ENCODE peak calls at places on chromosomes 12 and 14, in four cellular contexts. U is colonic mucosa, J is PC-3, Z is HCT116. Y is an unnamed sample.

GRCh38 chr12:55935742-55936151 is 4.8 kb downstream of the DGKA start:
- DNase-seq in U (no peak), J (no peak), Z (no peak), Y (no peak)

GRCh38 chr14:76948213-76948947 is 80.1 kb downstream of the IRF2BPL start:
- DNase-seq in U (peak), J (no peak), Z (no peak), Y (no peak)

GRCh38 chr14:73173092-73173735 is 36.9 kb downstream of the PSEN1 start:
- DNase-seq in U (no peak), J (peak), Z (peak), Y (peak)

GRCh38 chr12:75921687-75922289 is 109.8 kb downstream of the PHLDA1 start:
- DNase-seq in U (peak), J (no peak), Z (no peak), Y (no peak)

GRCh38 chr14:23567186-23568020 is at the start of gene AP1G2:
- DNase-seq in U (peak), J (peak), Z (peak), Y (peak)

GRCh38 chr14:73553845-73554244 is 4.9 kb downstream of the HEATR4 start:
- DNase-seq in U (no peak), J (no peak), Z (no peak), Y (no peak)

GRCh38 chr14:75941030-75941429 is 40.8 kb downstream of the TGFB3 start:
- DNase-seq in U (no peak), J (no peak), Z (no peak), Y (no peak)

GRCh38 chr14:64763801-64764511 is 59.7 kb downstream of the PLEKHG3 start:
- DNase-seq in U (no peak), J (peak), Z (no peak), Y (peak)

GRCh38 chr14:65738339-65738738 is 325.8 kb downstream of the FUT8 start:
- DNase-seq in U (no peak), J (no peak), Z (no peak), Y (no peak)

GRCh38 chr12:79737875-79738718 is 47.3 kb upstream of the PAWR start:
- DNase-seq in U (peak), J (peak), Z (peak), Y (peak)

GRCh38 chr12:117640511-117640910 is 279.1 kb upstream of the NOS1 start:
- DNase-seq in U (no peak), J (no peak), Z (no peak), Y (no peak)

GRCh38 chr14:100791995-100792394 is 33.9 kb upstream of the MEG3 start:
- DNase-seq in U (no peak), J (no peak), Z (no peak), Y (no peak)

GRCh38 chr12:125528300-125528699 is 463.1 kb downstream of the AACS start:
- DNase-seq in U (no peak), J (no peak), Z (no peak), Y (no peak)

GRCh38 chr12:122206976-122207375 is 3.5 kb downstream of the B3GNT4 start:
- DNase-seq in U (no peak), J (no peak), Z (no peak), Y (no peak)

GRCh38 chr14:59251811-59252771 is 63.6 kb downstream of the DAAM1 start:
- DNase-seq in U (no peak), J (no peak), Z (no peak), Y (peak)

GRCh38 chr14:100827140-100827517 is 1.2 kb downstream of the MEG3 start:
- DNase-seq in U (no peak), J (no peak), Z (no peak), Y (peak)

GRCh38 chr14:25945746-25946145 is 652.1 kb downstream of the NOVA1 start:
- DNase-seq in U (no peak), J (no peak), Z (no peak), Y (no peak)

GRCh38 chr12:67333649-67334048 is 64.5 kb downstream of the CAND1 start:
- DNase-seq in U (no peak), J (no peak), Z (no peak), Y (no peak)

GRCh38 chr14:29671034-29671433 is 256.6 kb downstream of the PRKD1 start:
- DNase-seq in U (no peak), J (no peak), Z (no peak), Y (peak)

GRCh38 chr14:75982724-75983358 is 1.0 kb upstream of the TGFB3 start:
- DNase-seq in U (peak), J (no peak), Z (no peak), Y (peak)

GRCh38 chr14:73503648-73504047 is 12.9 kb downstream of the RIOX1 start:
- DNase-seq in U (no peak), J (no peak), Z (no peak), Y (no peak)

GRCh38 chr14:99257673-99258221 is 14.2 kb downstream of the BCL11B start:
- DNase-seq in U (no peak), J (no peak), Z (no peak), Y (no peak)

GRCh38 chr14:23861666-23862065 is 91.9 kb upstream of the DHRS4 start:
- DNase-seq in U (peak), J (no peak), Z (no peak), Y (peak)

GRCh38 chr14:52494444-52494843 is 57.9 kb downstream of the TXNDC16 start:
- DNase-seq in U (no peak), J (no peak), Z (no peak), Y (peak)

GRCh38 chr12:63897931-63898330 is 53.4 kb downstream of the SRGAP1 start:
- DNase-seq in U (no peak), J (no peak), Z (no peak), Y (peak)

GRCh38 chr14:61642246-61642982 is 52.9 kb upstream of the HIF1A start:
- DNase-seq in U (peak), J (peak), Z (no peak), Y (peak)

GRCh38 chr14:64196668-64197411 is 97.3 kb downstream of the ESR2 start:
- DNase-seq in U (no peak), J (no peak), Z (no peak), Y (peak)

DNA sequence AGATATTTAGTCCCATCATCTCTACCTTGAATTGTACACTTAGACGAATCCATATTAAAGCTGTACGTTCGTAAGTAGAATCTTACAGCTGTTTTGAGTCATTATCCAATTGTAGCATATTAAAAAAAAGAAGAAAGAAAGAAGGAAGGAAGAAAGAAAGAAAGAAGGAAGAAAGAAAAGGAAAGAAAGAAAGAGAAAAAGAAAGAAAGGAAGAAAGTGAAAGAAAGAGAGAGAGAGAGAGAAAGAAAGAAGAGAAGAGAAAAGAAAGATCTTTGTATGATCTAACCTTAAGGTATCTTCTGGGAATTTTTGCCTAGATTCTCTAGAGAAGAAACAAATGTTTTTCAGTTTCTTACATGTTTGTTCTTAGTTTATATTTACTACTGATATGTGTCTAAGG is 2.5 kb downstream of the DCN start:
- DNase-seq in U (no peak), J (no peak), Z (no peak), Y (no peak)
- H3K4me3 ChIP-seq in U (no peak), J (no peak), Z (no peak), Y (peak)

GRCh38 chr12:102682698-102683289 is 202.4 kb upstream of the IGF1 start:
- DNase-seq in U (no peak), J (no peak), Z (no peak), Y (no peak)

GRCh38 chr12:102687523-102687922 is 207.2 kb upstream of the IGF1 start:
- DNase-seq in U (no peak), J (no peak), Z (no peak), Y (no peak)

GRCh38 chr12:102689701-102690100 is 209.3 kb upstream of the IGF1 start:
- DNase-seq in U (no peak), J (no peak), Z (no peak), Y (no peak)

GRCh38 chr12:102685172-102685571 is 204.8 kb upstream of the IGF1 start:
- DNase-seq in U (no peak), J (no peak), Z (no peak), Y (no peak)

DNA sequence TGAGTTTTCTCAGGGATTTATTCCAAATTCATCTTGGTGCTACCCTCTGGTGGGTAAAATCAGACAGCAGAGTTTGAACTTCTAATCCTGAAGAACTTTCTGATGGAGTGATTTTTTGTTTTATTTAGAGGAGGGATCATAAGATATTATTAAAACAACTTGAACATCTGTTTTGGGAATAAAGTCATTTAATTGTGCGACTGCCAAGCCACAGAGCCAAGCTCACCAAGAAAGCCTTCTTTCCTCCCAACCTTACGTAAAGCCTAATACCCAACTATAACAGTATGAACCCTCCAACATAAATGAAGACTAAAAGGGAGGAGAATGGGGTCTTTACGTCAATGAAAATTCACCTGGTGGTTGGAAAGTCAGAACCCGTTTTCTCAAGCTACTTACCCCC is 205.5 kb upstream of the IGF1 start:
- DNase-seq in U (no peak), J (no peak), Z (no peak), Y (no peak)
- TF ChIP-seq CTCF in U (no peak), J (no peak), Z (no peak), Y (no peak)

GRCh38 chr12:572532-572899 is 90.7 kb downstream of the NINJ2 start:
- DNase-seq in U (no peak), J (no peak), Z (peak), Y (no peak)

GRCh38 chr12:569803-570236 is 93.4 kb downstream of the NINJ2 start:
- DNase-seq in U (peak), J (peak), Z (peak), Y (peak)

GRCh38 chr12:570237-570925 is 92.9 kb downstream of the NINJ2 start:
- DNase-seq in U (peak), J (peak), Z (peak), Y (peak)

GRCh38 chr12:571795-572531 is 91.3 kb downstream of the NINJ2 start:
- DNase-seq in U (no peak), J (peak), Z (peak), Y (no peak)

DNA sequence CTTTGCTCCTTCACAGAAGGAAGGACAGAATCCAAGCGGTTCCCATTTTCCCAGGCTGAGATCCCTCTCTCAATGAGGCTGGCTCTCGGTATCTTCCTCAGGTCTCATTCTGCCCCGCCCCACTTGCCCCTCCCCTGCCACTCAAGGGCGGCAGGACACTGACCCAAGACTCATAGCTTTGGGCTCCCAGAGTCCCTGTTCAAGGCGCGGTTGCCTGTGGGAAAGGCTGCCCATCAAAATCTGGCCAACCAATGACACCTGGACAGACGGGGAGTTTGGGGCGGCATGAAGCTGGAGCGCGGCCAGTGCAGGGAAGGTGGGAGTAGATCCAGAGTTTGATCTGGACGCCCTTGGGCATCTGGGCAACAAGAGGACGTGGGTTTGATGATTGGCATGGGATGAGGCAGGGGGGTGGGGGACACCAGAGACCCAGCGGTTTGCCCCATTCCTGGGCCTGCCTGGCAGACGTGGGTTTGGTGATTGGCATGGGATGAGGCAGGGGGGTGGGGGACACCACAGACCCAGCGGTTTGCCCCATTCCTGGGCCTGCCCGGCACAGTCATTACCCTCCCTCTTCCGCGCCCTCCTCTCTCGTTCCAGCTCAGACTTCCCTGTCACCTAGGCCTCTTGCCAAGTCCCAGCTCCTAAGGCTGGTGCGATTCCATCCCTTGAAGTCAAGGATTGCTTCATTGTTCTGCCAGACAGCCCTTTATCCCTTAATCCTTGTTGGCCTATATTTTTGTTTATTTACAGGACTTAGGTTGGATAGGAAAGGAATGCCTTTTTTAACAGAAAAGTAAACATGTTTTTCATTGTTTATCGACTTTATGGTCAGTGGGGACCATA is 92.1 kb downstream of the NINJ2 start:
- DNase-seq in U (peak), J (peak), Z (peak), Y (peak)
- H3K4me3 ChIP-seq in U (peak), J (peak), Z (peak), Y (peak)

DNA sequence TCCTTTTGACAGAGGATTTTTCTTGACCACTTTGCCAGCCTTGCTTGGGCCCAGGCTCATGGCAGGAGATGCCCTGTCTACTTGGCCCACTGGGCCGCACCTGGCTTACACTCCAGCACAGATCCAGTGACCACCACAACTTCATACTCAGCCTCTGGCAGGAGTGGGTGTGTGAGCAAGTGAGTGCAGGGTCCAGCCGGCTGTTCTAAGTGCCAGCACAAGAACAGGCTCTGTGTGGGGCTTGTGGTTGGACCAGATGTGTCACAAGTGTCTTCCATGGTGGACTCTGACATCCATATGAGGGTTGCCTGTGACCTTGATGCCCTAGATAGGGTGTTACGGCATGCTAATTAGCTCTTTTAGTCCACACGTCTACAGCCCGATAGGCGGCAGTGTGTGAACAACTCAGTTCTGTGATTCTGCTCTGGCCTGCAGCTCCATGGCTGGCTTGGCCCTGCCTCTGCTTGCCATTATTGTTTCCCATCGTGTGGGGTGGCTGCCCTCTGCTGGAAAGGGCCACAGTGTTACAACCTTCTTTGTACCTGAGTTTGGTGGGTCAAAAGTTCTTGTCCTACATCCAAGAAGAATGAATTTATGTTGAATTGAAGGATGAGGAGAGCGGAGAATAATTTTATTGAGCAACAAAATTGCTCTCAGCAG is 1089.1 kb downstream of the SLC6A15 start:
- DNase-seq in U (peak), J (peak), Z (peak), Y (no peak)
- TF ChIP-seq CTCF in U (no peak), J (peak), Z (peak), Y (no peak)

GRCh38 chr12:12715459-12716150 is 1.6 kb upstream of the CDKN1B start:
- DNase-seq in U (peak), J (peak), Z (no peak), Y (no peak)

GRCh38 chr12:12713932-12714275 is 3.3 kb upstream of the CDKN1B start:
- DNase-seq in U (no peak), J (no peak), Z (no peak), Y (no peak)

GRCh38 chr12:12714276-12715001 is 2.7 kb upstream of the CDKN1B start:
- DNase-seq in U (peak), J (peak), Z (no peak), Y (peak)

GRCh38 chr12:12716151-12716844 is 870 bp upstream of the CDKN1B start:
- DNase-seq in U (no peak), J (peak), Z (no peak), Y (peak)

GRCh38 chr12:12715128-12715458 is 2.1 kb upstream of the CDKN1B start:
- DNase-seq in U (no peak), J (no peak), Z (no peak), Y (no peak)
- H3K4me3 ChIP-seq in U (no peak), J (peak), Z (no peak), Y (no peak)

DNA sequence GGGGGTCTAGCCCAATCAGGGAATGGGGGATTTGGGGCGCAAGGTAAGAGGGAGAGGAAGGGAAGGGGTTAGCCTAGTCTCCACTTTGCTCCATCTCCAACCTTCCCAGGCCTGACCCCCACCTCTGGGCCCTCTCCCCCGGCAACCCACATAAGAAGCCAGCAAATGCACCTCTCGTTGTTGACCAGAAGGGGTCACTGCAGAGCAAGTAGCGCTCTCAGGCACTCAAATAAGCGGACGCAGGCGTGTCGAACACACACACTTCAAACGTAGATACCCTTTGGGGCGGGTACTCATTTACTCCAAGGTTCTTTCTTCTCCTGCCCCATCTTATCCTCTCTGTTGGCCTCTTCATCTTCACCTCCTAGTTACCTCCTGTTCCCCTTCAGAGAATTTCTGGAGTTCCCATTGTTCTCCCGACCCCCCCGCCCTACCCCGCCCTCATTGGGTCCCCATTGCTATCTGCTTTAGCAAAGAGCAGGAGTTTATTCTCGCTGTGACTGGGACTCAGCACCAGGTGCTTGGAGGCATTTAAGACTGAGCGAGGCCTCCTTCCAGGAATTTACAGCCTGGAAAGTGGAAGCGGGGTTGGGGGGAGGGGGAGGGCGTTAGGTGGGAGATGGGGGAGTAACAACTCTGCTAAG is 1.5 kb upstream of the SRRM4 start:
- DNase-seq in U (peak), J (peak), Z (peak), Y (peak)
- TF ChIP-seq CTCF in U (peak), J (peak), Z (peak), Y (peak)

GRCh38 chr14:32694795-32695449 is 243.8 kb upstream of the NPAS3 start:
- DNase-seq in U (no peak), J (no peak), Z (no peak), Y (no peak)
- H3K4me3 ChIP-seq in U (no peak), J (no peak), Z (no peak), Y (no peak)

GRCh38 chr14:95609398-95609990 is 74.6 kb downstream of the GLRX5 start:
- DNase-seq in U (peak), J (peak), Z (peak), Y (peak)

GRCh38 chr14:95614335-95614734 is 71.9 kb upstream of the TCL1B start:
- DNase-seq in U (no peak), J (no peak), Z (no peak), Y (peak)

GRCh38 chr14:95611293-95611880 is 74.8 kb upstream of the TCL1B start:
- DNase-seq in U (no peak), J (no peak), Z (no peak), Y (no peak)
- TF ChIP-seq CTCF in U (no peak), J (no peak), Z (no peak), Y (no peak)